ENCODE peak calls at places on chromosomes 1 and 21, in five cellular contexts. J, L, Y, F and X are unnamed samples.

GRCh38 chr1:81345110-81345509 is 455.6 kb upstream of the ADGRL2 start:
- DNase-seq in F (no peak), J (no peak), L (no peak), Y (no peak), X (no peak)

GRCh38 chr21:45990049-45990711 is 8.6 kb downstream of the COL6A1 start:
- DNase-seq in L (no peak), Y (no peak), F (no peak), J (peak), X (peak)

GRCh38 chr21:43727571-43728466 is 8.9 kb downstream of the PDXK start:
- DNase-seq in L (no peak), Y (peak), F (no peak), J (peak), X (no peak)

GRCh38 chr1:157703981-157704380 is 3.4 kb upstream of the FCRL3 start:
- DNase-seq in Y (no peak), F (no peak), J (no peak), L (no peak), X (no peak)

GRCh38 chr1:155479205-155479604 is 83.4 kb downstream of the ASH1L start:
- DNase-seq in L (no peak), F (no peak), J (no peak), Y (no peak), X (no peak)

GRCh38 chr1:236785477-236785876 is 9.6 kb upstream of the MTR start:
- DNase-seq in L (no peak), F (no peak), J (no peak), Y (no peak), X (no peak)

GRCh38 chr1:153786038-153786790 is 11.0 kb downstream of the SLC27A3 start:
- DNase-seq in L (no peak), Y (no peak), F (no peak), J (peak), X (no peak)

GRCh38 chr1:152426731-152427130 is 12.7 kb upstream of the CRNN start:
- DNase-seq in L (no peak), J (no peak), Y (no peak), F (no peak), X (no peak)

GRCh38 chr1:113981962-113982931 is 3.0 kb downstream of the OLFML3 start:
- DNase-seq in L (no peak), F (peak), Y (peak), J (peak), X (no peak)

GRCh38 chr1:206634365-206635079 is 814 bp upstream of the DYRK3 start:
- DNase-seq in L (peak), Y (peak), J (peak), F (peak), X (peak)

GRCh38 chr1:16293568-16293967 is 56.6 kb upstream of the CPLANE2 start:
- DNase-seq in J (no peak), F (no peak), L (no peak), Y (no peak), X (no peak)

GRCh38 chr1:192475970-192476369 is 99.6 kb upstream of the RGS1 start:
- DNase-seq in Y (no peak), F (no peak), J (no peak), L (no peak), X (no peak)

GRCh38 chr1:35574655-35575400 is 1.7 kb downstream of the TFAP2E start:
- DNase-seq in Y (no peak), F (no peak), L (peak), J (no peak), X (no peak)

GRCh38 chr1:55943721-55944435 is 635.5 kb downstream of the PLPP3 start:
- DNase-seq in Y (no peak), J (no peak), F (no peak), L (no peak), X (no peak)

GRCh38 chr1:47805020-47805419 is 192.2 kb downstream of the TRABD2B start:
- DNase-seq in F (no peak), J (no peak), Y (no peak), L (no peak), X (no peak)

GRCh38 chr1:228809621-228810313 is 74.5 kb downstream of the RHOU start:
- DNase-seq in L (no peak), Y (no peak), J (no peak), F (no peak), X (no peak)

GRCh38 chr1:35808376-35809155 is 750 bp downstream of the AGO4 start:
- DNase-seq in L (peak), F (no peak), J (peak), Y (peak), X (peak)

GRCh38 chr1:231665046-231665445 is 38.5 kb downstream of the DISC1 start:
- DNase-seq in J (no peak), F (no peak), Y (no peak), L (no peak), X (no peak)

GRCh38 chr1:84998642-84999280 is 1.8 kb upstream of the MCOLN2 start:
- DNase-seq in J (no peak), L (no peak), Y (no peak), F (no peak), X (no peak)

GRCh38 chr1:116763787-116764465 is 9.7 kb downstream of the CD2 start:
- DNase-seq in F (no peak), L (no peak), Y (no peak), J (no peak), X (no peak)

GRCh38 chr1:167983797-167984196 is 46.9 kb upstream of the MPC2 start:
- DNase-seq in L (no peak), Y (no peak), J (no peak), F (no peak), X (no peak)

GRCh38 chr1:20187103-20187812 is 940 bp upstream of the PLA2G2C start:
- DNase-seq in J (no peak), L (peak), F (no peak), Y (no peak), X (no peak)

GRCh38 chr1:1210726-1211540 is 3.0 kb downstream of the TNFRSF4 start:
- DNase-seq in L (no peak), F (no peak), Y (no peak), J (peak), X (no peak)

GRCh38 chr1:155175927-155176371 is 2.3 kb downstream of the TRIM46 start:
- DNase-seq in F (no peak), Y (peak), L (no peak), J (no peak), X (peak)

GRCh38 chr1:119539636-119540035 is 32.6 kb downstream of the HSD3B1 start:
- DNase-seq in F (no peak), J (no peak), L (no peak), Y (no peak), X (no peak)

DNA sequence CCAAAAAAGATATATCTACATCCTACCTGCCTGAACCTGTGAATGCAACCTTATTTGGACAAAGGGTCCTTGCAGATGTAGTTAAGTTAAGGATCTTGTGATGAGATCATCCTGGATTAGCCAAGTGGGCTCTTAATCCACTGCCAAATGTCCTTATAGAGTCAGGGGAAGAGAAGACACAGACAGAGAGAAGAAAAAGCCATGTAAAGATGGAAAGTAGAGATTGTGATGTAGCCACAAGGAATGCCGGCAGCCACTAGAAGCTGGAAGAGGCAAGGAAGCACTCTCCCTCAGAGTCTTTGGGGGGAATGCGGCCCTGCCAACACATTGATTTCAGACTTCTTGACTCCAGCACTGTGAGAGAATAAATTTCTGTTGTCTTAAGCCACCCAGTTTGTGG is 16.2 kb downstream of the HSD11B1 start:
- DNase-seq in F (no peak), Y (no peak), J (no peak), L (no peak), X (no peak)
- TF ChIP-seq CTCF in F (no peak), Y (no peak), J (no peak), L (no peak), X (no peak)

DNA sequence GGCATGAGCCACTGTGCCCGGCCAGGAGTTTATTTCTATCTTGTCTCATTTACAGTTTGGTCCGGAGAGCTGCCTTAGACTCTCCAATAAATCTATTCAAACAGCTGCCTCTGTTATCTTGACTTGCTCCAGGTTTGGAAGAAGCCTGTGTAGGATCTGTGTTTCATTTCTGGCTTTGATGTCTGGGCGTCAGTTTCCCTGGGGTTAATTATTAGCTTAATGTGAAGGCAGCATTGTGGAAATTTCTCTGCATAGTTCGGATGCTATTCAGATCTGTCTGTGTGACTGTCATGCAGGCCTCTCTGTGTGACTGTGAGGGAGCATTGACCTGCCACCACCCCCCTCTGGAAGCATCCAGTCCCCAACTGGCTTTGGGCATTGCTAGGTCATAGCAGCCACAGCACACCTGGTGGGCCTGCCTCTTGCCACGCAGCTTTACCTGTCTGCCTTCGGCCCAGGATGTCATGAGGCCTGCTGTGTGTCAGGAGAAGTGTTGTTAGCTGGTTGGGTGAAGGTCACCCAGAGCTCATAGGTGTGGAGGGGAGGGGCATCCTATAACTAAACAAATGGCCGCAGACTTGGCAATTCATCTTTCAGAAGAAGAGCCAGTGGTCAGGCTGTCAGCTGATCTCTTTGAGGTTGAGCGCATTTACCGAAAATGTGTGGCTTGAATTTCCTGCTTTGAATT is 9.8 kb downstream of the IFNGR2 start:
- DNase-seq in L (no peak), J (no peak), F (no peak), Y (no peak), X (no peak)
- H3K4me3 ChIP-seq in L (no peak), J (no peak), F (no peak), Y (no peak), X (no peak)

DNA sequence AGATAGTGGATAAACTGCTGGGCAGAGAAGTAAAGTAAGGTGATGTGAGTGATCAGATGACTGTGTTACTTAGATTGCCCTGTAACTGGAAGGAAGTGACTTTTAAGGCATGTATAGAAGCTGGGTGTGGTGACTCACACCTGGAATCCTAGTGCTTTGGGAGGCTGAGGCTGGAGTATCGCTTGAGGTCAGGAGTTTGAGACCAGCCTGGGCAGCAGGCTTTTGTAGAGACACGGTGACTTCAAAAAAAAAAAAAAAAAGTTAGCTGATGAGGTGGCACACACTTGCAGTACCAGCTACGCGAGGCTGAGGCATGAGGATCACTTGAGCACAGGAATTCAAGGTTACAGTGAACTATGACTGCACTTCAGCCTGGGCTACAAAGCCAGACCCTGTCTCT is 2.3 kb upstream of the USP16 start:
- DNase-seq in L (no peak), J (no peak), F (no peak), Y (no peak), X (no peak)
- H3K27ac ChIP-seq in L (no peak), J (no peak), F (no peak), Y (no peak), X (no peak)

DNA sequence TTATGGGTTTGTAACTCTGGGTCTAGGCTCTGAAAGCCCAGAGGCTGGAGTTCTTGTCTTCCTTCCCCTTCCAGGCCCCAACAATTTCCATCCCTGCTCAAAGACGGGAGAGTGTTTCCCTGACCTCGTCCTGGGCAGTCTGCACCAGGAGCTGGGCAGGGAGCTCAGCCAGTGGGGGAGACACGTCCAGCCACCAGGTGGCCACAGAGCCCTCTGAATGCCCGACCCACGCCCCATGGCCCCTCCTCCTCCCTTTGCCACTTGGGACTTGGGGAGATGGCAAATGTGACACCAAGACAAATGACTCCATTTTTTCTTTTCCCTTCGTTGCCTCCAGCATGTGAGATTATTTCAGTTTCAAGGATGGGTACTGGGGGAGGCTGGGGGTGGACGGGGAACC is 159.9 kb upstream of the AJAP1 start:
- DNase-seq in F (no peak), J (no peak), L (no peak), Y (no peak), X (no peak)
- TF ChIP-seq CTCF in F (no peak), J (no peak), L (no peak), Y (no peak), X (no peak)